ENCODE peak calls at places on chromosome 12, in seven cellular contexts. One of them, this sample, is unnamed.

GRCh38 chr12:68641138-68641537 is 30.4 kb downstream of the RAP1B start:
- DNase-seq in tibial nerve: no peak
- DNase-seq in activated T-helper 1 cell treated with anti-CD3 and anti-CD28 coated beads, Interleukin-2, amount 50 U/mL, for 16 hours: peak; percentile 15
- DNase-seq in retina: no peak
- DNase-seq in AG04450: no peak
- DNase-seq in NCI-H345: no peak
- DNase-seq in EL: no peak
- DNase-seq in this sample: no peak

GRCh38 chr12:76688627-76689026 is 75.3 kb upstream of the ZDHHC17 start:
- DNase-seq in EL: peak; percentile 25
- DNase-seq in activated T-helper 1 cell treated with anti-CD3 and anti-CD28 coated beads, Interleukin-2, amount 50 U/mL, for 16 hours: no peak
- DNase-seq in NCI-H345: no peak
- DNase-seq in retina: no peak
- DNase-seq in AG04450: no peak
- DNase-seq in tibial nerve: no peak
- DNase-seq in this sample: no peak

GRCh38 chr12:16224196-16224595 is 53.3 kb downstream of the SLC15A5 start:
- DNase-seq in EL: no peak
- DNase-seq in NCI-H345: no peak
- DNase-seq in tibial nerve: no peak
- DNase-seq in retina: no peak
- DNase-seq in activated T-helper 1 cell treated with anti-CD3 and anti-CD28 coated beads, Interleukin-2, amount 50 U/mL, for 16 hours: no peak
- DNase-seq in AG04450: no peak
- DNase-seq in this sample: no peak

GRCh38 chr12:105733579-105733978 is 403.1 kb downstream of the C12orf75 start:
- DNase-seq in AG04450: no peak
- DNase-seq in EL: no peak
- DNase-seq in NCI-H345: peak; percentile 66
- DNase-seq in activated T-helper 1 cell treated with anti-CD3 and anti-CD28 coated beads, Interleukin-2, amount 50 U/mL, for 16 hours: no peak
- DNase-seq in tibial nerve: no peak
- DNase-seq in retina: no peak
- DNase-seq in this sample: no peak

GRCh38 chr12:103841690-103842584 is 903 bp upstream of the NT5DC3 start:
- DNase-seq in tibial nerve: no peak
- DNase-seq in retina: no peak
- DNase-seq in activated T-helper 1 cell treated with anti-CD3 and anti-CD28 coated beads, Interleukin-2, amount 50 U/mL, for 16 hours: no peak
- DNase-seq in NCI-H345: peak; percentile 72
- DNase-seq in AG04450: no peak
- DNase-seq in EL: peak; percentile 99
- DNase-seq in this sample: peak; percentile 97

GRCh38 chr12:124567035-124567672 is at the start of gene NCOR2:
- DNase-seq in retina: no peak
- DNase-seq in activated T-helper 1 cell treated with anti-CD3 and anti-CD28 coated beads, Interleukin-2, amount 50 U/mL, for 16 hours: peak; percentile 27
- DNase-seq in NCI-H345: peak; percentile 37
- DNase-seq in tibial nerve: no peak
- DNase-seq in AG04450: no peak
- DNase-seq in EL: peak; percentile 42
- DNase-seq in this sample: peak; percentile 25

GRCh38 chr12:91133871-91134270 is 22.6 kb upstream of the LUM start:
- DNase-seq in EL: peak; percentile 92
- DNase-seq in activated T-helper 1 cell treated with anti-CD3 and anti-CD28 coated beads, Interleukin-2, amount 50 U/mL, for 16 hours: no peak
- DNase-seq in retina: no peak
- DNase-seq in AG04450: peak; percentile 67
- DNase-seq in tibial nerve: no peak
- DNase-seq in NCI-H345: no peak
- DNase-seq in this sample: peak; percentile 3

GRCh38 chr12:74660442-74660841 is 122.8 kb downstream of the ATXN7L3B start:
- DNase-seq in AG04450: no peak
- DNase-seq in NCI-H345: no peak
- DNase-seq in retina: no peak
- DNase-seq in activated T-helper 1 cell treated with anti-CD3 and anti-CD28 coated beads, Interleukin-2, amount 50 U/mL, for 16 hours: no peak
- DNase-seq in EL: no peak
- DNase-seq in tibial nerve: no peak
- DNase-seq in this sample: no peak

GRCh38 chr12:53107122-53107521 is 3.8 kb downstream of the SOAT2 start:
- DNase-seq in tibial nerve: no peak
- DNase-seq in NCI-H345: no peak
- DNase-seq in retina: no peak
- DNase-seq in activated T-helper 1 cell treated with anti-CD3 and anti-CD28 coated beads, Interleukin-2, amount 50 U/mL, for 16 hours: no peak
- DNase-seq in AG04450: no peak
- DNase-seq in EL: no peak
- DNase-seq in this sample: no peak

GRCh38 chr12:119693006-119693405 is 25.1 kb downstream of the PRKAB1 start:
- DNase-seq in AG04450: peak; percentile 52
- DNase-seq in activated T-helper 1 cell treated with anti-CD3 and anti-CD28 coated beads, Interleukin-2, amount 50 U/mL, for 16 hours: no peak
- DNase-seq in retina: no peak
- DNase-seq in tibial nerve: peak; percentile 39
- DNase-seq in EL: peak; percentile 92
- DNase-seq in NCI-H345: no peak
- DNase-seq in this sample: peak; percentile 92

GRCh38 chr12:27779416-27779815 is 617 bp upstream of the KLHL42 start:
- DNase-seq in EL: peak; percentile 34
- DNase-seq in retina: peak; percentile 89
- DNase-seq in AG04450: no peak
- DNase-seq in tibial nerve: peak; percentile 18
- DNase-seq in activated T-helper 1 cell treated with anti-CD3 and anti-CD28 coated beads, Interleukin-2, amount 50 U/mL, for 16 hours: peak; percentile 1
- DNase-seq in NCI-H345: peak; percentile 25
- DNase-seq in this sample: no peak

GRCh38 chr12:127761880-127762279 is 505.1 kb upstream of the TMEM132C start:
- DNase-seq in NCI-H345: no peak
- DNase-seq in retina: no peak
- DNase-seq in tibial nerve: no peak
- DNase-seq in AG04450: no peak
- DNase-seq in activated T-helper 1 cell treated with anti-CD3 and anti-CD28 coated beads, Interleukin-2, amount 50 U/mL, for 16 hours: no peak
- DNase-seq in EL: no peak
- DNase-seq in this sample: no peak

GRCh38 chr12:101018540-101018939 is 191.5 kb downstream of the SLC5A8 start:
- DNase-seq in AG04450: peak; percentile 60
- DNase-seq in activated T-helper 1 cell treated with anti-CD3 and anti-CD28 coated beads, Interleukin-2, amount 50 U/mL, for 16 hours: no peak
- DNase-seq in NCI-H345: no peak
- DNase-seq in retina: no peak
- DNase-seq in EL: peak; percentile 93
- DNase-seq in tibial nerve: no peak
- DNase-seq in this sample: peak; percentile 99

GRCh38 chr12:79168687-79169086 is 304.1 kb downstream of the SYT1 start:
- DNase-seq in EL: no peak
- DNase-seq in retina: no peak
- DNase-seq in activated T-helper 1 cell treated with anti-CD3 and anti-CD28 coated beads, Interleukin-2, amount 50 U/mL, for 16 hours: no peak
- DNase-seq in tibial nerve: no peak
- DNase-seq in AG04450: no peak
- DNase-seq in NCI-H345: no peak
- DNase-seq in this sample: no peak

GRCh38 chr12:14902465-14902864 is 16.8 kb upstream of the MGP start:
- DNase-seq in NCI-H345: no peak
- DNase-seq in activated T-helper 1 cell treated with anti-CD3 and anti-CD28 coated beads, Interleukin-2, amount 50 U/mL, for 16 hours: no peak
- DNase-seq in tibial nerve: no peak
- DNase-seq in AG04450: no peak
- DNase-seq in EL: no peak
- DNase-seq in retina: no peak
- DNase-seq in this sample: no peak

GRCh38 chr12:20463920-20464524 is 95.7 kb downstream of the PDE3A start:
- DNase-seq in EL: no peak
- DNase-seq in tibial nerve: no peak
- DNase-seq in activated T-helper 1 cell treated with anti-CD3 and anti-CD28 coated beads, Interleukin-2, amount 50 U/mL, for 16 hours: no peak
- DNase-seq in retina: no peak
- DNase-seq in NCI-H345: peak; percentile 3
- DNase-seq in AG04450: no peak
- DNase-seq in this sample: peak; percentile 17

GRCh38 chr12:103858953-103859601 is 18.0 kb upstream of the NT5DC3 start:
- DNase-seq in NCI-H345: no peak
- DNase-seq in activated T-helper 1 cell treated with anti-CD3 and anti-CD28 coated beads, Interleukin-2, amount 50 U/mL, for 16 hours: no peak
- DNase-seq in AG04450: peak; percentile 93
- DNase-seq in tibial nerve: peak; percentile 18
- DNase-seq in EL: peak; percentile 97
- DNase-seq in retina: no peak
- DNase-seq in this sample: peak; percentile 97

GRCh38 chr12:64894827-64895475 is 70.5 kb downstream of the TBC1D30 start:
- DNase-seq in EL: peak; percentile 27
- DNase-seq in NCI-H345: no peak
- DNase-seq in retina: no peak
- DNase-seq in AG04450: no peak
- DNase-seq in activated T-helper 1 cell treated with anti-CD3 and anti-CD28 coated beads, Interleukin-2, amount 50 U/mL, for 16 hours: no peak
- DNase-seq in tibial nerve: no peak
- DNase-seq in this sample: no peak

GRCh38 chr12:22289250-22289649 is 45.3 kb downstream of the ST8SIA1 start:
- DNase-seq in EL: no peak
- DNase-seq in activated T-helper 1 cell treated with anti-CD3 and anti-CD28 coated beads, Interleukin-2, amount 50 U/mL, for 16 hours: no peak
- DNase-seq in retina: no peak
- DNase-seq in AG04450: no peak
- DNase-seq in tibial nerve: no peak
- DNase-seq in NCI-H345: no peak
- DNase-seq in this sample: no peak

GRCh38 chr12:6766651-6767300 is 613 bp downstream of the PTMS start:
- DNase-seq in AG04450: no peak
- DNase-seq in activated T-helper 1 cell treated with anti-CD3 and anti-CD28 coated beads, Interleukin-2, amount 50 U/mL, for 16 hours: no peak
- DNase-seq in EL: peak; percentile 71
- DNase-seq in retina: peak; percentile 81
- DNase-seq in tibial nerve: peak; percentile 65
- DNase-seq in NCI-H345: peak; percentile 70
- DNase-seq in this sample: peak; percentile 79

GRCh38 chr12:13178568-13179158 is 17.9 kb upstream of the EMP1 start:
- DNase-seq in activated T-helper 1 cell treated with anti-CD3 and anti-CD28 coated beads, Interleukin-2, amount 50 U/mL, for 16 hours: no peak
- DNase-seq in retina: no peak
- DNase-seq in tibial nerve: no peak
- DNase-seq in AG04450: no peak
- DNase-seq in NCI-H345: no peak
- DNase-seq in EL: no peak
- DNase-seq in this sample: no peak

GRCh38 chr12:69947922-69948321 is 122.9 kb downstream of the MYRFL start:
- DNase-seq in AG04450: no peak
- DNase-seq in EL: no peak
- DNase-seq in activated T-helper 1 cell treated with anti-CD3 and anti-CD28 coated beads, Interleukin-2, amount 50 U/mL, for 16 hours: no peak
- DNase-seq in NCI-H345: no peak
- DNase-seq in tibial nerve: no peak
- DNase-seq in retina: no peak
- DNase-seq in this sample: no peak

GRCh38 chr12:26732010-26732908 is 100.7 kb downstream of the ITPR2 start:
- DNase-seq in retina: no peak
- DNase-seq in activated T-helper 1 cell treated with anti-CD3 and anti-CD28 coated beads, Interleukin-2, amount 50 U/mL, for 16 hours: no peak
- DNase-seq in EL: no peak
- DNase-seq in AG04450: no peak
- DNase-seq in NCI-H345: no peak
- DNase-seq in tibial nerve: no peak
- DNase-seq in this sample: peak; percentile 63

GRCh38 chr12:120855823-120856589 is 48.2 kb downstream of the SPPL3 start:
- DNase-seq in NCI-H345: no peak
- DNase-seq in activated T-helper 1 cell treated with anti-CD3 and anti-CD28 coated beads, Interleukin-2, amount 50 U/mL, for 16 hours: no peak
- DNase-seq in EL: no peak
- DNase-seq in tibial nerve: no peak
- DNase-seq in retina: no peak
- DNase-seq in AG04450: no peak
- DNase-seq in this sample: peak; percentile 13

GRCh38 chr12:5096241-5096880 is 52.7 kb downstream of the KCNA5 start:
- DNase-seq in NCI-H345: no peak
- DNase-seq in AG04450: peak; percentile 44
- DNase-seq in activated T-helper 1 cell treated with anti-CD3 and anti-CD28 coated beads, Interleukin-2, amount 50 U/mL, for 16 hours: no peak
- DNase-seq in EL: peak; percentile 96
- DNase-seq in retina: no peak
- DNase-seq in tibial nerve: no peak
- DNase-seq in this sample: peak; percentile 13

This sample was measured in kidney tubule cell.